ENCODE peak calls at places on chromosomes 3 and 15, in five cellular contexts. Q is neural progenitor cell, V is fibroblast of villous mesenchyme, Y is A549, N is A673. L is an unnamed sample.

GRCh38 chr15:57094594-57095257 is 176.3 kb downstream of the TCF12 start:
- DNase-seq in V (no peak), Y (no peak), Q (no peak), N (no peak), L (no peak)

GRCh38 chr3:120274739-120275167 is 10.3 kb downstream of the GPR156 start:
- DNase-seq in V (peak; percentile 9), N (no peak), Q (no peak), Y (no peak), L (peak; percentile 54)

GRCh38 chr15:98794211-98794610 is 145.9 kb downstream of the IGF1R start:
- DNase-seq in V (no peak), Q (no peak), N (no peak), Y (no peak), L (no peak)

GRCh38 chr3:11539677-11540076 is 104.0 kb downstream of the VGLL4 start:
- DNase-seq in Q (no peak), V (no peak), Y (no peak), N (no peak), L (no peak)

GRCh38 chr3:147130461-147130860 is 275.9 kb downstream of the ZIC4 start:
- DNase-seq in Y (no peak), Q (no peak), V (peak; percentile 36), N (no peak), L (peak; percentile 50)

GRCh38 chr3:176798680-176799079 is 398.6 kb downstream of the TBL1XR1 start:
- DNase-seq in Y (no peak), N (no peak), V (no peak), Q (no peak), L (no peak)

GRCh38 chr3:174938102-174938501 is 79.0 kb downstream of the NAALADL2 start:
- DNase-seq in Q (no peak), N (no peak), Y (no peak), V (no peak), L (no peak)

GRCh38 chr3:150180349-150180748 is 209.7 kb upstream of the PFN2 start:
- DNase-seq in Y (no peak), V (peak; percentile 79), N (no peak), Q (no peak), L (peak; percentile 96)

GRCh38 chr3:49806838-49807237 is 3.8 kb downstream of the INKA1 start:
- DNase-seq in Y (no peak), V (no peak), Q (no peak), N (no peak), L (no peak)

GRCh38 chr3:123396171-123397049 is 52.5 kb downstream of the ADCY5 start:
- DNase-seq in N (no peak), Q (no peak), Y (no peak), V (no peak), L (no peak)

GRCh38 chr15:71680079-71680461 is 130.3 kb upstream of the NR2E3 start:
- DNase-seq in V (no peak), Y (no peak), Q (no peak), N (no peak), L (no peak)

GRCh38 chr15:35078221-35078915 is 6.7 kb downstream of the NANOGP8 start:
- DNase-seq in V (peak; percentile 77), Y (peak; percentile 75), N (peak; percentile 69), Q (peak; percentile 70), L (peak; percentile 83)

GRCh38 chr3:180743813-180744212 is 64.5 kb upstream of the CCDC39 start:
- DNase-seq in V (no peak), Q (no peak), Y (no peak), N (no peak), L (no peak)

GRCh38 chr3:141368925-141369794 is 856 bp downstream of the ZBTB38 start:
- DNase-seq in Q (no peak), N (no peak), V (peak; percentile 94), Y (no peak), L (peak; percentile 91)

GRCh38 chr3:190122198-190122771 is 1.6 kb upstream of the P3H2 start:
- DNase-seq in Y (no peak), N (no peak), Q (no peak), V (no peak), L (peak; percentile 58)

GRCh38 chr3:124266517-124266916 is 274.6 kb upstream of the ROPN1 start:
- DNase-seq in Q (peak; percentile 53), N (no peak), Y (no peak), V (peak; percentile 30), L (peak; percentile 23)

GRCh38 chr15:71485094-71485693 is 325.2 kb upstream of the NR2E3 start:
- DNase-seq in Y (peak; percentile 31), Q (peak; percentile 11), V (no peak), N (peak; percentile 6), L (no peak)

GRCh38 chr15:57485869-57486268 is 105.8 kb upstream of the MYZAP start:
- DNase-seq in V (peak; percentile 58), N (no peak), Y (peak; percentile 95), Q (no peak), L (peak; percentile 59)

GRCh38 chr3:139299261-139300132 is 44.3 kb upstream of the MRPS22 start:
- DNase-seq in N (peak; percentile 18), Q (no peak), V (peak; percentile 73), Y (peak; percentile 31), L (peak; percentile 65)

GRCh38 chr3:118882353-118882947 is 152.2 kb downstream of the IGSF11 start:
- DNase-seq in Y (peak; percentile 38), V (peak; percentile 58), N (peak; percentile 66), Q (peak; percentile 79), L (peak; percentile 79)

GRCh38 chr3:194279701-194280360 is 71.3 kb downstream of the CPN2 start:
- DNase-seq in N (no peak), Y (no peak), Q (no peak), V (no peak), L (no peak)

GRCh38 chr3:4716731-4717362 is 223.7 kb downstream of the ITPR1 start:
- DNase-seq in Q (no peak), Y (no peak), V (peak; percentile 86), N (no peak), L (peak; percentile 87)

GRCh38 chr15:67030036-67030762 is 35.2 kb upstream of the SMAD3 start:
- DNase-seq in V (no peak), N (no peak), Q (peak; percentile 84), Y (no peak), L (no peak)

GRCh38 chr15:77855871-77856270 is 221.6 kb downstream of the TBC1D2B start:
- DNase-seq in V (no peak), Q (no peak), Y (no peak), N (no peak), L (no peak)

GRCh38 chr15:50358805-50359204 is 3.8 kb upstream of the GABPB1 start:
- DNase-seq in Y (peak; percentile 77), Q (peak; percentile 43), N (peak; percentile 66), V (peak; percentile 45), L (peak; percentile 64)

GRCh38 chr3:46926871-46927717 is 49.5 kb downstream of the CCDC12 start:
- DNase-seq in N (no peak), Y (no peak), V (no peak), Q (no peak), L (no peak)

GRCh38 chr15:41921167-41921566 is 27.3 kb upstream of the SPTBN5 start:
- DNase-seq in V (no peak), N (no peak), Y (no peak), Q (no peak), L (peak; percentile 31)

GRCh38 chr3:115875460-115875859 is 252.2 kb downstream of the GAP43 start:
- DNase-seq in N (no peak), V (no peak), Y (no peak), Q (no peak), L (no peak)

GRCh38 chr15:94164202-94164807 is 67.1 kb upstream of the MCTP2 start:
- DNase-seq in Y (no peak), N (peak; percentile 76), V (peak; percentile 75), Q (peak; percentile 80), L (peak; percentile 36)

GRCh38 chr15:69921626-69922624 is 175.8 kb downstream of the TLE3 start:
- DNase-seq in Y (no peak), V (no peak), N (no peak), Q (no peak), L (no peak)

GRCh38 chr3:195543642-195544536 is 764 bp upstream of the PPP1R2 start:
- DNase-seq in N (no peak), V (no peak), Y (peak; percentile 5), Q (peak; percentile 55), L (peak; percentile 25)

GRCh38 chr3:99817047-99817436 is 620 bp upstream of the CMSS1 start:
- DNase-seq in V (no peak), Y (no peak), N (peak; percentile 54), Q (peak; percentile 42), L (no peak)

GRCh38 chr3:99818818-99819217 is 1.2 kb downstream of the CMSS1 start:
- DNase-seq in Q (no peak), Y (no peak), N (no peak), V (no peak), L (no peak)

DNA sequence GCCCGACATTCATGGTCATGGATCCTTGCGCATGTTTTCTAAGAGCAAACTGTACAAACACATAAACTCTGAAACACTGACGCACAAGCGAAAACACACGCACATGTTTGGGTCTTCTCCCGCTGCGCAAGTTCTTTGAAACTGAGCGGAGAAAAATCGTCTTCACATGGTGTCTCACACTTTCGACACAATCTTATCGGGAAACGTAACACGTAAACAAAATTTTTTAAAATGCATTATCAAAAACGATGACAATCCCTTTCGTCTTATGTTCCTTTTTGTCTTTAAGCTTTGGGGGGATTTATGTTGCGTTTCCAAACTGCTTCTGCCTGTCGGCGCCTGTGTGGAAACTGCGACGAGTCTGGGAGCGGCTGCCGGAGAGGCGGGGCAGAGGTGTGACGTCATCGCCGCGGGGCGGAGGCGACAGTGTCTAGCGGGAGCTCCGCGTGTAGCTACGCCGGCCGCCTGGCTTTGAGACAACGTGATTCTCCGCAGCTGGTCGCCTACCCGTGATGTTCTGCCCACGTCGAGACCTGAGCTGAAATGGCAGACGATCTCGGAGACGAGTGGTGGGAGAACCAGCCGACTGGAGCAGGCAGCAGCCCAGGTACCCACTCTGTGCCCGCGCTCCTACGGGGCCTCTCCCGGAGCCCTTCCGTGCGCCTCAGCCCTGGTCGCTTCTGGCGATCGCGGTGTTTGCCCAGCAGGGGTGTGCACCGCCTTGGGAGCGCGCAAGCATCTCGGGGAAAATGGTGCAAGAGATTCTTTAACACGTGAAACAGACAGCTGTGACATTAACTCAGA is at the start of gene CMSS1:
- DNase-seq in Q (peak; percentile 96), V (peak; percentile 93), N (peak; percentile 94), Y (peak; percentile 78), L (peak; percentile 92)
- TF ChIP-seq CTCF in Q (no peak), V (peak; percentile 27), N (no peak), Y (no peak), L (peak; percentile 32)

GRCh38 chr3:127747751-127748521 is 74.4 kb downstream of the MGLL start:
- DNase-seq in Q (no peak), N (no peak), V (peak; percentile 87), Y (peak; percentile 84), L (peak; percentile 83)
- TF ChIP-seq CTCF in Q (no peak), N (no peak), V (no peak), Y (peak; percentile 38), L (no peak)

GRCh38 chr3:145807990-145808389 is 353.0 kb downstream of the PLOD2 start:
- DNase-seq in Y (no peak), V (peak; percentile 18), Q (peak; percentile 29), N (peak; percentile 35), L (peak; percentile 78)
- TF ChIP-seq CTCF in Y (peak; percentile 14), V (peak; percentile 29), Q (peak; percentile 50), N (peak; percentile 29), L (peak; percentile 57)

DNA sequence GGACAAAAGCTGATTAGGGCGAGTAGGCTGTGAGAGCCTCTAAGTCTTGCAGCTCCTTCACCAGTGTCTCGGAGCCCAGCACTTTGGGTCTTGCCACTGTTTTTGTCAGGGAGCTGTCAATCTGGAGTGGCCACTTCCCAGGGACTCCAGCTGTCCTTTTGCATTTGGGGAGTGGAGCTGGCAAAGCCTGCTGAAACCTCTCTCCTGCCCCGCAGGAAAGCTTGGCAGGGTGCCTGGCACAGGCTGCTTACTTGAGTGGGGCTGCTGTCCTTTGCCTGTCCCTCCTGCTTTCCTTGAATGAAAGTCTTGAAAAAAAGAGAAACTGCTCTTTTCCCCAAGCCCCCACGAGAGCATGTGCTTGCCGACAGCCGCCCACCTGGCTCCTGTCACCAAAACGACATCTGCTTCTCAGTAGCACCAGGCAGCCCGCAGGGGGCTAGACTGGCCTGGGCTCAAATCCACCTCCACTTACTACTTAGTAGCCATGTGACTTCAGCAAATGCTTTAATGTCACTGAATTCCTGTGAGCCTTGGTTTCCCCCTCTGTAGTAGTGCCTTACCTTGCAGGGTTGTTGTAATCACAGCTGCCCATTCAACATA is 13.7 kb downstream of the USP13 start:
- DNase-seq in Q (peak; percentile 43), Y (no peak), N (peak; percentile 68), V (no peak), L (no peak)
- TF ChIP-seq CTCF in Q (no peak), Y (no peak), N (no peak), V (peak; percentile 6), L (peak; percentile 26)